ENCODE peak calls at places on chromosomes 7 and 10, in seven cellular contexts. X, U, B, N, Y, T and D are unnamed samples.

GRCh38 chr7:137342751-137343482 is 616 bp downstream of the PTN start:
- DNase-seq in X (no peak), U (no peak), B (no peak), N (no peak), Y (peak; percentile 11), T (no peak), D (no peak)

GRCh38 chr10:127921075-127921750 is 14.3 kb downstream of the PTPRE start:
- DNase-seq in X (no peak), U (no peak), B (no peak), N (no peak), Y (no peak), T (no peak), D (no peak)

GRCh38 chr7:113890326-113891030 is 28.3 kb downstream of the PPP1R3A start:
- DNase-seq in X (no peak), U (no peak), B (no peak), N (no peak), Y (peak; percentile 36), T (no peak), D (no peak)

GRCh38 chr7:102208826-102209225 is 77.8 kb upstream of the SH2B2 start:
- DNase-seq in X (peak; percentile 11), U (no peak), B (no peak), N (no peak), Y (no peak), T (no peak), D (no peak)

GRCh38 chr10:124653811-124654651 is 90.1 kb downstream of the FAM53B start:
- DNase-seq in X (no peak), U (no peak), B (no peak), N (no peak), Y (no peak), T (no peak), D (peak; percentile 64)

GRCh38 chr7:117672433-117672832 is 192.6 kb downstream of the CFTR start:
- DNase-seq in X (no peak), U (no peak), B (no peak), N (no peak), Y (no peak), T (no peak), D (no peak)

GRCh38 chr7:134625571-134625970 is 21.1 kb upstream of the BPGM start:
- DNase-seq in X (no peak), U (no peak), B (no peak), N (no peak), Y (peak; percentile 60), T (no peak), D (no peak)

GRCh38 chr10:663844-664243 is 25.6 kb downstream of the DIP2C start:
- DNase-seq in X (peak; percentile 6), U (no peak), B (peak; percentile 14), N (no peak), Y (no peak), T (no peak), D (no peak)

GRCh38 chr10:132619927-132620326 is 82.3 kb downstream of the INPP5A start:
- DNase-seq in X (no peak), U (no peak), B (no peak), N (no peak), Y (no peak), T (no peak), D (no peak)

GRCh38 chr7:25361863-25362262 is 133.6 kb upstream of the NPVF start:
- DNase-seq in X (no peak), U (no peak), B (no peak), N (no peak), Y (no peak), T (no peak), D (no peak)

GRCh38 chr7:151503902-151504714 is 15.6 kb downstream of the RHEB start:
- DNase-seq in X (no peak), U (no peak), B (no peak), N (no peak), Y (peak; percentile 84), T (no peak), D (no peak)

GRCh38 chr7:44235582-44236332 is 35.0 kb downstream of the YKT6 start:
- DNase-seq in X (no peak), U (no peak), B (no peak), N (no peak), Y (peak; percentile 18), T (no peak), D (no peak)

GRCh38 chr10:62492870-62493180 is 118.7 kb downstream of the ZNF365 start:
- DNase-seq in X (no peak), U (no peak), B (no peak), N (no peak), Y (no peak), T (no peak), D (no peak)

GRCh38 chr10:69682955-69683474 is 53.0 kb downstream of the FAM241B start:
- DNase-seq in X (no peak), U (no peak), B (peak; percentile 9), N (no peak), Y (no peak), T (no peak), D (no peak)

GRCh38 chr7:33821970-33822369 is 83.4 kb upstream of the BMPER start:
- DNase-seq in X (no peak), U (no peak), B (no peak), N (no peak), Y (peak; percentile 36), T (no peak), D (no peak)

GRCh38 chr7:122902751-122903495 is 16.7 kb upstream of the CADPS2 start:
- DNase-seq in X (no peak), U (no peak), B (no peak), N (no peak), Y (peak; percentile 2), T (no peak), D (no peak)

GRCh38 chr7:149289262-149289661 is 27.3 kb downstream of the ZNF783 start:
- DNase-seq in X (no peak), U (no peak), B (no peak), N (no peak), Y (no peak), T (no peak), D (no peak)

GRCh38 chr7:105389090-105389650 is 449 bp upstream of the SRPK2 start:
- DNase-seq in X (peak; percentile 48), U (no peak), B (peak; percentile 68), N (peak; percentile 42), Y (peak; percentile 63), T (no peak), D (peak; percentile 57)

GRCh38 chr7:69534461-69535041 is 63.7 kb upstream of the AUTS2 start:
- DNase-seq in X (no peak), U (no peak), B (no peak), N (no peak), Y (no peak), T (no peak), D (no peak)

GRCh38 chr10:1036341-1036791 is 10.7 kb upstream of the IDI2 start:
- DNase-seq in X (no peak), U (no peak), B (no peak), N (no peak), Y (peak; percentile 34), T (no peak), D (no peak)